ENCODE peak calls at places on chromosomes 3 and 15, in five cellular contexts. One of them, this sample, is unnamed.

GRCh38 chr15:63481105-63481810 is 23.1 kb upstream of the USP3 start:
- DNase-seq in brain microvascular endothelial cell: no peak
- DNase-seq in progenitor cell of endocrine pancreas: no peak
- DNase-seq in uterus: no peak
- DNase-seq in tibial artery: no peak
- DNase-seq in this sample: peak

GRCh38 chr15:69467636-69468035 is 15.0 kb downstream of the RPLP1 start:
- DNase-seq in tibial artery: no peak
- DNase-seq in brain microvascular endothelial cell: no peak
- DNase-seq in progenitor cell of endocrine pancreas: no peak
- DNase-seq in uterus: no peak
- DNase-seq in this sample: no peak

GRCh38 chr15:95025924-95026728 is 794.8 kb downstream of the MCTP2 start:
- DNase-seq in tibial artery: no peak
- DNase-seq in progenitor cell of endocrine pancreas: peak
- DNase-seq in uterus: peak
- DNase-seq in brain microvascular endothelial cell: peak
- DNase-seq in this sample: peak

GRCh38 chr3:102200126-102200525 is 234.7 kb upstream of the ZPLD1 start:
- DNase-seq in progenitor cell of endocrine pancreas: no peak
- DNase-seq in uterus: no peak
- DNase-seq in brain microvascular endothelial cell: peak
- DNase-seq in tibial artery: no peak
- DNase-seq in this sample: no peak

GRCh38 chr3:30648670-30649357 is 42.4 kb downstream of the TGFBR2 start:
- DNase-seq in progenitor cell of endocrine pancreas: no peak
- DNase-seq in tibial artery: no peak
- DNase-seq in uterus: no peak
- DNase-seq in brain microvascular endothelial cell: no peak
- DNase-seq in this sample: no peak

GRCh38 chr3:30347679-30348216 is 258.7 kb upstream of the TGFBR2 start:
- DNase-seq in brain microvascular endothelial cell: peak
- DNase-seq in tibial artery: no peak
- DNase-seq in progenitor cell of endocrine pancreas: no peak
- DNase-seq in uterus: no peak
- DNase-seq in this sample: peak

GRCh38 chr3:119786409-119786808 is 4.5 kb downstream of the NR1I2 start:
- DNase-seq in uterus: no peak
- DNase-seq in tibial artery: no peak
- DNase-seq in progenitor cell of endocrine pancreas: no peak
- DNase-seq in brain microvascular endothelial cell: no peak
- DNase-seq in this sample: no peak

GRCh38 chr3:52034651-52035050 is 21.7 kb downstream of the DUSP7 start:
- DNase-seq in brain microvascular endothelial cell: no peak
- DNase-seq in progenitor cell of endocrine pancreas: no peak
- DNase-seq in tibial artery: no peak
- DNase-seq in uterus: no peak
- DNase-seq in this sample: no peak

GRCh38 chr3:51673181-51673801 is 2.2 kb downstream of the TEX264 start:
- DNase-seq in tibial artery: peak
- DNase-seq in progenitor cell of endocrine pancreas: no peak
- DNase-seq in uterus: no peak
- DNase-seq in brain microvascular endothelial cell: no peak
- DNase-seq in this sample: no peak

GRCh38 chr3:98761656-98762229 is 1.4 kb upstream of the ST3GAL6 start:
- DNase-seq in progenitor cell of endocrine pancreas: no peak
- DNase-seq in brain microvascular endothelial cell: no peak
- DNase-seq in uterus: no peak
- DNase-seq in tibial artery: no peak
- DNase-seq in this sample: no peak

GRCh38 chr15:94383706-94384105 is 152.3 kb downstream of the MCTP2 start:
- DNase-seq in tibial artery: no peak
- DNase-seq in progenitor cell of endocrine pancreas: no peak
- DNase-seq in uterus: no peak
- DNase-seq in brain microvascular endothelial cell: peak
- DNase-seq in this sample: no peak

GRCh38 chr15:57406040-57406772 is 29.9 kb downstream of the CGNL1 start:
- DNase-seq in brain microvascular endothelial cell: no peak
- DNase-seq in progenitor cell of endocrine pancreas: no peak
- DNase-seq in tibial artery: no peak
- DNase-seq in uterus: no peak
- DNase-seq in this sample: no peak

GRCh38 chr3:94413721-94414106 is 350.9 kb downstream of the NSUN3 start:
- DNase-seq in progenitor cell of endocrine pancreas: no peak
- DNase-seq in brain microvascular endothelial cell: peak
- DNase-seq in uterus: no peak
- DNase-seq in tibial artery: no peak
- DNase-seq in this sample: no peak

GRCh38 chr3:183178833-183179549 is 16.5 kb upstream of the LAMP3 start:
- DNase-seq in progenitor cell of endocrine pancreas: peak
- DNase-seq in tibial artery: no peak
- DNase-seq in brain microvascular endothelial cell: peak
- DNase-seq in uterus: peak
- DNase-seq in this sample: peak

GRCh38 chr3:150890320-150890719 is 14.9 kb downstream of the MINDY4B start:
- DNase-seq in tibial artery: no peak
- DNase-seq in brain microvascular endothelial cell: no peak
- DNase-seq in progenitor cell of endocrine pancreas: no peak
- DNase-seq in uterus: no peak
- DNase-seq in this sample: no peak

GRCh38 chr3:5013021-5013906 is 34.0 kb downstream of the BHLHE40 start:
- DNase-seq in brain microvascular endothelial cell: peak
- DNase-seq in tibial artery: peak
- DNase-seq in uterus: no peak
- DNase-seq in progenitor cell of endocrine pancreas: no peak
- DNase-seq in this sample: peak

GRCh38 chr15:57245130-57245529 is 131.2 kb upstream of the CGNL1 start:
- DNase-seq in tibial artery: no peak
- DNase-seq in progenitor cell of endocrine pancreas: no peak
- DNase-seq in uterus: no peak
- DNase-seq in brain microvascular endothelial cell: no peak
- DNase-seq in this sample: no peak

GRCh38 chr3:102123590-102124190 is 274.4 kb downstream of the NFKBIZ start:
- DNase-seq in tibial artery: no peak
- DNase-seq in uterus: no peak
- DNase-seq in progenitor cell of endocrine pancreas: no peak
- DNase-seq in brain microvascular endothelial cell: peak
- DNase-seq in this sample: no peak

GRCh38 chr3:186933801-186934200 is 3.5 kb downstream of the ST6GAL1 start:
- DNase-seq in uterus: no peak
- DNase-seq in tibial artery: no peak
- DNase-seq in brain microvascular endothelial cell: no peak
- DNase-seq in progenitor cell of endocrine pancreas: no peak
- DNase-seq in this sample: no peak

GRCh38 chr15:58559904-58560588 is 128.3 kb downstream of the LIPC start:
- DNase-seq in brain microvascular endothelial cell: no peak
- DNase-seq in tibial artery: no peak
- DNase-seq in progenitor cell of endocrine pancreas: no peak
- DNase-seq in uterus: no peak
- DNase-seq in this sample: no peak

GRCh38 chr3:57383838-57384237 is 91.4 kb upstream of the ASB14 start:
- DNase-seq in tibial artery: no peak
- DNase-seq in uterus: no peak
- DNase-seq in progenitor cell of endocrine pancreas: no peak
- DNase-seq in brain microvascular endothelial cell: no peak
- DNase-seq in this sample: no peak

GRCh38 chr15:97909291-97909891 is 51.1 kb upstream of the ARRDC4 start:
- DNase-seq in tibial artery: peak
- DNase-seq in progenitor cell of endocrine pancreas: peak
- DNase-seq in brain microvascular endothelial cell: peak
- DNase-seq in uterus: peak
- DNase-seq in this sample: peak

GRCh38 chr3:114775395-114775794 is 371.7 kb downstream of the ZBTB20 start:
- DNase-seq in tibial artery: no peak
- DNase-seq in progenitor cell of endocrine pancreas: no peak
- DNase-seq in uterus: no peak
- DNase-seq in brain microvascular endothelial cell: no peak
- DNase-seq in this sample: no peak

GRCh38 chr3:170633573-170633972 is 47.7 kb upstream of the SLC7A14 start:
- DNase-seq in tibial artery: no peak
- DNase-seq in uterus: no peak
- DNase-seq in progenitor cell of endocrine pancreas: no peak
- DNase-seq in brain microvascular endothelial cell: no peak
- DNase-seq in this sample: no peak

GRCh38 chr3:32307591-32307990 is 69.1 kb downstream of the CMTM8 start:
- DNase-seq in tibial artery: no peak
- DNase-seq in progenitor cell of endocrine pancreas: no peak
- DNase-seq in brain microvascular endothelial cell: no peak
- DNase-seq in uterus: no peak
- DNase-seq in this sample: no peak

GRCh38 chr3:125367403-125368230 is 7.5 kb downstream of the ZNF148 start:
- DNase-seq in tibial artery: no peak
- DNase-seq in progenitor cell of endocrine pancreas: no peak
- DNase-seq in uterus: no peak
- DNase-seq in brain microvascular endothelial cell: no peak
- DNase-seq in this sample: no peak

GRCh38 chr3:141412936-141413354 is 44.6 kb downstream of the ZBTB38 start:
- DNase-seq in progenitor cell of endocrine pancreas: no peak
- DNase-seq in uterus: peak
- DNase-seq in tibial artery: peak
- DNase-seq in brain microvascular endothelial cell: no peak
- DNase-seq in this sample: no peak

GRCh38 chr3:30671527-30672286 is 65.3 kb downstream of the TGFBR2 start:
- DNase-seq in tibial artery: no peak
- DNase-seq in uterus: no peak
- DNase-seq in brain microvascular endothelial cell: no peak
- DNase-seq in progenitor cell of endocrine pancreas: no peak
- DNase-seq in this sample: no peak

GRCh38 chr3:11162401-11163345 is 8.4 kb downstream of the HRH1 start:
- DNase-seq in progenitor cell of endocrine pancreas: no peak
- DNase-seq in uterus: no peak
- DNase-seq in brain microvascular endothelial cell: no peak
- DNase-seq in tibial artery: peak
- DNase-seq in this sample: no peak

GRCh38 chr3:11157406-11157805 is 3.1 kb downstream of the HRH1 start:
- DNase-seq in tibial artery: peak
- DNase-seq in uterus: no peak
- DNase-seq in brain microvascular endothelial cell: no peak
- DNase-seq in progenitor cell of endocrine pancreas: no peak
- DNase-seq in this sample: no peak

GRCh38 chr3:11159421-11159904 is 5.2 kb downstream of the HRH1 start:
- DNase-seq in uterus: peak
- DNase-seq in brain microvascular endothelial cell: peak
- DNase-seq in tibial artery: peak
- DNase-seq in progenitor cell of endocrine pancreas: no peak
- DNase-seq in this sample: no peak

GRCh38 chr3:11165457-11165856 is 11.2 kb downstream of the HRH1 start:
- DNase-seq in tibial artery: peak
- DNase-seq in progenitor cell of endocrine pancreas: no peak
- DNase-seq in uterus: no peak
- DNase-seq in brain microvascular endothelial cell: no peak
- DNase-seq in this sample: no peak

GRCh38 chr3:11161666-11162065 is 7.4 kb downstream of the HRH1 start:
- DNase-seq in uterus: no peak
- DNase-seq in tibial artery: peak
- DNase-seq in brain microvascular endothelial cell: no peak
- DNase-seq in progenitor cell of endocrine pancreas: no peak
- DNase-seq in this sample: no peak
- TF ChIP-seq CTCF in uterus: no peak
- TF ChIP-seq CTCF in tibial artery: no peak
- TF ChIP-seq CTCF in brain microvascular endothelial cell: peak
- TF ChIP-seq CTCF in progenitor cell of endocrine pancreas: no peak
- TF ChIP-seq CTCF in this sample: no peak

GRCh38 chr15:30033763-30034162 is 49.0 kb upstream of the GOLGA8J start:
- DNase-seq in tibial artery: no peak
- DNase-seq in brain microvascular endothelial cell: no peak
- DNase-seq in progenitor cell of endocrine pancreas: no peak
- DNase-seq in uterus: no peak
- DNase-seq in this sample: no peak

GRCh38 chr15:30036304-30036703 is 46.5 kb upstream of the GOLGA8J start:
- DNase-seq in tibial artery: no peak
- DNase-seq in uterus: no peak
- DNase-seq in brain microvascular endothelial cell: no peak
- DNase-seq in progenitor cell of endocrine pancreas: no peak
- DNase-seq in this sample: no peak

GRCh38 chr15:30033211-30033610 is 49.5 kb upstream of the GOLGA8J start:
- DNase-seq in brain microvascular endothelial cell: no peak
- DNase-seq in uterus: no peak
- DNase-seq in tibial artery: no peak
- DNase-seq in progenitor cell of endocrine pancreas: no peak
- DNase-seq in this sample: no peak

DNA sequence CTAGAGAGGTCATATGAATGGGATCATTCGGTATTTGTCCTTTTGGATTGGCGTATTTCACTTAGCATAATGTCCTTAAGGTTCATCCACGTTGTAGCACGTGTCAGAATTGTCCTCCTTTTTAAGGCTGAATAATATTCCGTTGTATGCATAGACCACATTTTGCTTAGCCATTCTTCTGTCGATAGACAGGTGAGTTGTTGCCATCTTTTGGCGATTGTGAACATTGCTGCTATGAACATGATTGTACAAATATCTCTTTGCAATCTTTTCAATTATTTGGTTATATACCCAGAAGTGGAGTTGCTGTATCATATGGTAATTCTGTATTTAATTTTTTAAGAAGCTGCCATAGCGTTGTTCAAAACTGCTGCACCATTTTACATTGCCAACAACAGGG is 52.4 kb upstream of the GOLGA8J start:
- DNase-seq in progenitor cell of endocrine pancreas: no peak
- DNase-seq in uterus: no peak
- DNase-seq in brain microvascular endothelial cell: no peak
- DNase-seq in tibial artery: no peak
- DNase-seq in this sample: no peak
- TF ChIP-seq CTCF in progenitor cell of endocrine pancreas: no peak
- TF ChIP-seq CTCF in uterus: no peak
- TF ChIP-seq CTCF in brain microvascular endothelial cell: no peak
- TF ChIP-seq CTCF in tibial artery: no peak
- TF ChIP-seq CTCF in this sample: no peak

GRCh38 chr15:25438601-25439455 is at the start of gene UBE3A:
- DNase-seq in uterus: peak
- DNase-seq in progenitor cell of endocrine pancreas: peak
- DNase-seq in brain microvascular endothelial cell: peak
- DNase-seq in tibial artery: peak
- DNase-seq in this sample: peak
- TF ChIP-seq CTCF in uterus: peak
- TF ChIP-seq CTCF in progenitor cell of endocrine pancreas: no peak
- TF ChIP-seq CTCF in brain microvascular endothelial cell: peak
- TF ChIP-seq CTCF in tibial artery: peak
- TF ChIP-seq CTCF in this sample: no peak

GRCh38 chr15:66069751-66070150 is 183.8 kb downstream of the MEGF11 start:
- DNase-seq in tibial artery: no peak
- DNase-seq in progenitor cell of endocrine pancreas: no peak
- DNase-seq in uterus: no peak
- DNase-seq in brain microvascular endothelial cell: no peak
- DNase-seq in this sample: no peak

GRCh38 chr15:66068801-66069200 is 184.7 kb downstream of the MEGF11 start:
- DNase-seq in uterus: no peak
- DNase-seq in progenitor cell of endocrine pancreas: no peak
- DNase-seq in tibial artery: no peak
- DNase-seq in brain microvascular endothelial cell: no peak
- DNase-seq in this sample: no peak

GRCh38 chr15:66071160-66071559 is 182.4 kb downstream of the MEGF11 start:
- DNase-seq in progenitor cell of endocrine pancreas: no peak
- DNase-seq in tibial artery: no peak
- DNase-seq in uterus: no peak
- DNase-seq in brain microvascular endothelial cell: no peak
- DNase-seq in this sample: no peak

GRCh38 chr15:66071621-66072295 is 181.8 kb downstream of the MEGF11 start:
- DNase-seq in brain microvascular endothelial cell: no peak
- DNase-seq in uterus: no peak
- DNase-seq in tibial artery: no peak
- DNase-seq in progenitor cell of endocrine pancreas: no peak
- DNase-seq in this sample: no peak

GRCh38 chr15:66070220-66070934 is 183.2 kb downstream of the MEGF11 start:
- DNase-seq in uterus: no peak
- DNase-seq in brain microvascular endothelial cell: no peak
- DNase-seq in tibial artery: no peak
- DNase-seq in progenitor cell of endocrine pancreas: no peak
- DNase-seq in this sample: no peak
- TF ChIP-seq CTCF in uterus: no peak
- TF ChIP-seq CTCF in brain microvascular endothelial cell: no peak
- TF ChIP-seq CTCF in tibial artery: no peak
- TF ChIP-seq CTCF in progenitor cell of endocrine pancreas: no peak
- TF ChIP-seq CTCF in this sample: no peak

This sample was measured in activated CD8-positive, alpha-beta T cell treated with anti-CD3 and anti-CD28 coated beads for 36 hours.